ENCODE peak calls at places on chromosomes 6 and 20, in four cellular contexts. One of them, this sample, is unnamed.
A peak's percentile ranks its signal among the peaks of the same experiment; 100 is the strongest.

GRCh38 chr6:7769702-7770101 is 43.8 kb downstream of the BMP6 start:
- DNase-seq in stimulated activated CD4-positive, alpha-beta T cell treated with anti-CD3 and anti-CD28 coated beads, Interleukin-4, amount 100 ng/mL, for 4 hours: no peak
- DNase-seq in activated naive CD8-positive, alpha-beta T cell treated with anti-CD3 and anti-CD28 coated beads, Interleukin-2, amount 50 U/mL, for 24 hours: no peak
- DNase-seq in neuronal stem cell: no peak
- DNase-seq in this sample: peak; percentile 17

GRCh38 chr6:111985202-111985731 is 68.6 kb upstream of the CCN6 start:
- DNase-seq in stimulated activated CD4-positive, alpha-beta T cell treated with anti-CD3 and anti-CD28 coated beads, Interleukin-4, amount 100 ng/mL, for 4 hours: peak; percentile 72
- DNase-seq in neuronal stem cell: no peak
- DNase-seq in activated naive CD8-positive, alpha-beta T cell treated with anti-CD3 and anti-CD28 coated beads, Interleukin-2, amount 50 U/mL, for 24 hours: no peak
- DNase-seq in this sample: peak; percentile 59

GRCh38 chr6:150930816-150931215 is 65.3 kb downstream of the MTHFD1L start:
- DNase-seq in stimulated activated CD4-positive, alpha-beta T cell treated with anti-CD3 and anti-CD28 coated beads, Interleukin-4, amount 100 ng/mL, for 4 hours: no peak
- DNase-seq in neuronal stem cell: no peak
- DNase-seq in activated naive CD8-positive, alpha-beta T cell treated with anti-CD3 and anti-CD28 coated beads, Interleukin-2, amount 50 U/mL, for 24 hours: no peak
- DNase-seq in this sample: no peak

GRCh38 chr6:50264995-50265571 is 215.4 kb upstream of the DEFB112 start:
- DNase-seq in stimulated activated CD4-positive, alpha-beta T cell treated with anti-CD3 and anti-CD28 coated beads, Interleukin-4, amount 100 ng/mL, for 4 hours: no peak
- DNase-seq in neuronal stem cell: peak; percentile 20
- DNase-seq in activated naive CD8-positive, alpha-beta T cell treated with anti-CD3 and anti-CD28 coated beads, Interleukin-2, amount 50 U/mL, for 24 hours: no peak
- DNase-seq in this sample: peak; percentile 49

GRCh38 chr6:21636876-21637275 is 43.3 kb downstream of the SOX4 start:
- DNase-seq in activated naive CD8-positive, alpha-beta T cell treated with anti-CD3 and anti-CD28 coated beads, Interleukin-2, amount 50 U/mL, for 24 hours: no peak
- DNase-seq in neuronal stem cell: no peak
- DNase-seq in stimulated activated CD4-positive, alpha-beta T cell treated with anti-CD3 and anti-CD28 coated beads, Interleukin-4, amount 100 ng/mL, for 4 hours: no peak
- DNase-seq in this sample: no peak

GRCh38 chr6:20924911-20925543 is 390.8 kb downstream of the CDKAL1 start:
- DNase-seq in activated naive CD8-positive, alpha-beta T cell treated with anti-CD3 and anti-CD28 coated beads, Interleukin-2, amount 50 U/mL, for 24 hours: no peak
- DNase-seq in neuronal stem cell: no peak
- DNase-seq in stimulated activated CD4-positive, alpha-beta T cell treated with anti-CD3 and anti-CD28 coated beads, Interleukin-4, amount 100 ng/mL, for 4 hours: no peak
- DNase-seq in this sample: no peak

GRCh38 chr20:15039088-15039762 is 701.8 kb upstream of the FLRT3 start:
- DNase-seq in neuronal stem cell: no peak
- DNase-seq in stimulated activated CD4-positive, alpha-beta T cell treated with anti-CD3 and anti-CD28 coated beads, Interleukin-4, amount 100 ng/mL, for 4 hours: no peak
- DNase-seq in activated naive CD8-positive, alpha-beta T cell treated with anti-CD3 and anti-CD28 coated beads, Interleukin-2, amount 50 U/mL, for 24 hours: no peak
- DNase-seq in this sample: no peak

GRCh38 chr6:26412954-26413353 is 10.9 kb downstream of the BTN3A1 start:
- DNase-seq in stimulated activated CD4-positive, alpha-beta T cell treated with anti-CD3 and anti-CD28 coated beads, Interleukin-4, amount 100 ng/mL, for 4 hours: no peak
- DNase-seq in neuronal stem cell: no peak
- DNase-seq in activated naive CD8-positive, alpha-beta T cell treated with anti-CD3 and anti-CD28 coated beads, Interleukin-2, amount 50 U/mL, for 24 hours: no peak
- DNase-seq in this sample: no peak

GRCh38 chr20:25285091-25285647 is 37.3 kb downstream of the PYGB start:
- DNase-seq in neuronal stem cell: no peak
- DNase-seq in stimulated activated CD4-positive, alpha-beta T cell treated with anti-CD3 and anti-CD28 coated beads, Interleukin-4, amount 100 ng/mL, for 4 hours: no peak
- DNase-seq in activated naive CD8-positive, alpha-beta T cell treated with anti-CD3 and anti-CD28 coated beads, Interleukin-2, amount 50 U/mL, for 24 hours: no peak
- DNase-seq in this sample: no peak

GRCh38 chr20:58647162-58647813 is 3.8 kb upstream of the STX16 start:
- DNase-seq in neuronal stem cell: no peak
- DNase-seq in stimulated activated CD4-positive, alpha-beta T cell treated with anti-CD3 and anti-CD28 coated beads, Interleukin-4, amount 100 ng/mL, for 4 hours: no peak
- DNase-seq in activated naive CD8-positive, alpha-beta T cell treated with anti-CD3 and anti-CD28 coated beads, Interleukin-2, amount 50 U/mL, for 24 hours: no peak
- DNase-seq in this sample: no peak

GRCh38 chr20:35762461-35762860 is 9.4 kb upstream of the PHF20 start:
- DNase-seq in activated naive CD8-positive, alpha-beta T cell treated with anti-CD3 and anti-CD28 coated beads, Interleukin-2, amount 50 U/mL, for 24 hours: no peak
- DNase-seq in neuronal stem cell: no peak
- DNase-seq in stimulated activated CD4-positive, alpha-beta T cell treated with anti-CD3 and anti-CD28 coated beads, Interleukin-4, amount 100 ng/mL, for 4 hours: no peak
- DNase-seq in this sample: no peak

GRCh38 chr6:107870379-107870778 is 46.3 kb upstream of the SCML4 start:
- DNase-seq in activated naive CD8-positive, alpha-beta T cell treated with anti-CD3 and anti-CD28 coated beads, Interleukin-2, amount 50 U/mL, for 24 hours: no peak
- DNase-seq in neuronal stem cell: no peak
- DNase-seq in stimulated activated CD4-positive, alpha-beta T cell treated with anti-CD3 and anti-CD28 coated beads, Interleukin-4, amount 100 ng/mL, for 4 hours: no peak
- DNase-seq in this sample: peak; percentile 31